ENCODE peak calls at places on chromosomes 1 and 21, in six cellular contexts. F is GM10248, T is endothelial cell, G is upper lobe of right lung, D is lower leg skin, I is GM13976. R is an unnamed sample.

GRCh38 chr1:66733348-66734017 is 18.8 kb upstream of the DYNLT5 start:
- DNase-seq in F (no peak), T (no peak), G (no peak), D (no peak), I (no peak), R (no peak)

GRCh38 chr21:23887709-23888303 is 1719.5 kb downstream of the MRPL39 start:
- DNase-seq in F (no peak), T (no peak), G (no peak), D (no peak), I (no peak), R (peak; percentile 44)

GRCh38 chr1:68285046-68285445 is 52.7 kb upstream of the WLS start:
- DNase-seq in F (no peak), T (no peak), G (no peak), D (no peak), I (no peak), R (no peak)

GRCh38 chr21:46393941-46394818 is 64.5 kb upstream of the DIP2A start:
- DNase-seq in F (no peak), T (no peak), G (no peak), D (no peak), I (no peak), R (no peak)

GRCh38 chr21:42202321-42202720 is 16.6 kb upstream of the ABCG1 start:
- DNase-seq in F (no peak), T (no peak), G (no peak), D (no peak), I (no peak), R (no peak)

GRCh38 chr1:13813398-13814012 is 113.5 kb downstream of the PRDM2 start:
- DNase-seq in F (peak; percentile 79), T (peak; percentile 56), G (peak; percentile 72), D (no peak), I (peak; percentile 79), R (peak; percentile 61)

GRCh38 chr21:43961382-43961909 is 50.7 kb upstream of the TRAPPC10 start:
- DNase-seq in F (no peak), T (no peak), G (no peak), D (no peak), I (no peak), R (peak; percentile 56)

GRCh38 chr1:2135425-2135824 is 59.1 kb downstream of the FAAP20 start:
- DNase-seq in F (no peak), T (no peak), G (peak; percentile 91), D (peak; percentile 46), I (no peak), R (no peak)

GRCh38 chr1:3668585-3669300 is 16.4 kb downstream of the TP73 start:
- DNase-seq in F (no peak), T (no peak), G (peak; percentile 96), D (no peak), I (no peak), R (no peak)

GRCh38 chr1:8474369-8474768 is 156.5 kb downstream of the SLC45A1 start:
- DNase-seq in F (no peak), T (no peak), G (no peak), D (no peak), I (no peak), R (no peak)

GRCh38 chr1:87794788-87795614 is 466.3 kb downstream of the LMO4 start:
- DNase-seq in F (no peak), T (no peak), G (no peak), D (no peak), I (no peak), R (no peak)

GRCh38 chr1:14282583-14283186 is 315.8 kb upstream of the KAZN start:
- DNase-seq in F (no peak), T (no peak), G (no peak), D (no peak), I (no peak), R (no peak)

GRCh38 chr1:247905899-247906503 is 10.6 kb downstream of the OR2W3 start:
- DNase-seq in F (no peak), T (no peak), G (no peak), D (no peak), I (no peak), R (no peak)

GRCh38 chr1:11281518-11282331 is 8.7 kb downstream of the UBIAD1 start:
- DNase-seq in F (no peak), T (no peak), G (no peak), D (no peak), I (no peak), R (no peak)

GRCh38 chr1:235073968-235074334 is 54.7 kb downstream of the TOMM20 start:
- DNase-seq in F (no peak), T (no peak), G (peak; percentile 81), D (peak; percentile 55), I (no peak), R (no peak)

GRCh38 chr1:237851209-237851845 is 39.4 kb downstream of the ZP4 start:
- DNase-seq in F (peak; percentile 19), T (peak; percentile 71), G (no peak), D (no peak), I (peak; percentile 31), R (peak; percentile 55)

GRCh38 chr1:212485895-212486590 is 53.3 kb downstream of the NENF start:
- DNase-seq in F (no peak), T (peak; percentile 37), G (peak; percentile 88), D (peak; percentile 62), I (no peak), R (no peak)

GRCh38 chr1:171090604-171091003 is at the start of gene FMO3:
- DNase-seq in F (no peak), T (no peak), G (no peak), D (no peak), I (no peak), R (no peak)

GRCh38 chr21:34968414-34969333 is 80.4 kb downstream of the RUNX1 start:
- DNase-seq in F (peak; percentile 24), T (no peak), G (no peak), D (no peak), I (no peak), R (peak; percentile 75)

GRCh38 chr1:162710349-162710748 is 78.1 kb downstream of the DDR2 start:
- DNase-seq in F (no peak), T (no peak), G (no peak), D (no peak), I (no peak), R (no peak)

GRCh38 chr1:27521336-27522147 is 31.6 kb upstream of the WASF2 start:
- DNase-seq in F (no peak), T (no peak), G (no peak), D (no peak), I (no peak), R (peak; percentile 84)

GRCh38 chr1:19764848-19765247 is 34.9 kb downstream of the TMCO4 start:
- DNase-seq in F (no peak), T (no peak), G (no peak), D (no peak), I (no peak), R (no peak)

GRCh38 chr1:31679676-31680230 is 24.1 kb downstream of the COL16A1 start:
- DNase-seq in F (no peak), T (no peak), G (no peak), D (no peak), I (no peak), R (no peak)

GRCh38 chr21:45470087-45470515 is 65.1 kb downstream of the COL18A1 start:
- DNase-seq in F (no peak), T (no peak), G (no peak), D (no peak), I (no peak), R (no peak)

GRCh38 chr1:214014730-214015129 is 27.0 kb downstream of the PROX1 start:
- DNase-seq in F (no peak), T (no peak), G (no peak), D (no peak), I (no peak), R (no peak)

GRCh38 chr1:14522331-14523241 is 75.9 kb upstream of the KAZN start:
- DNase-seq in F (peak; percentile 57), T (no peak), G (no peak), D (peak; percentile 43), I (peak; percentile 61), R (peak; percentile 2)

GRCh38 chr1:91777630-91778300 is 108.2 kb downstream of the TGFBR3 start:
- DNase-seq in F (no peak), T (no peak), G (no peak), D (no peak), I (no peak), R (no peak)

GRCh38 chr1:170407601-170408000 is 124.4 kb upstream of the GORAB start:
- DNase-seq in F (no peak), T (no peak), G (no peak), D (no peak), I (no peak), R (no peak)

GRCh38 chr21:33230518-33231324 is 983 bp downstream of the IFNAR2 start:
- DNase-seq in F (no peak), T (peak; percentile 48), G (peak; percentile 76), D (peak; percentile 20), I (peak; percentile 75), R (peak; percentile 46)

GRCh38 chr1:95584315-95584714 is 350.3 kb downstream of the RWDD3 start:
- DNase-seq in F (no peak), T (no peak), G (no peak), D (no peak), I (no peak), R (no peak)

GRCh38 chr1:37537378-37537777 is 16.7 kb downstream of the SNIP1 start:
- DNase-seq in F (no peak), T (no peak), G (no peak), D (no peak), I (no peak), R (peak; percentile 11)

GRCh38 chr1:151189638-151190445 is at the start of gene VPS72:
- DNase-seq in F (peak; percentile 94), T (peak; percentile 74), G (peak; percentile 91), D (peak; percentile 81), I (peak; percentile 93), R (peak; percentile 93)
- TF ChIP-seq CTCF in F (no peak), T (no peak), G (peak; percentile 10), D (no peak), I (no peak), R (no peak)

GRCh38 chr1:89273324-89273778 is 691 bp upstream of the GBP5 start:
- DNase-seq in F (no peak), T (no peak), G (no peak), D (no peak), I (no peak), R (no peak)
- TF ChIP-seq CTCF in F (no peak), T (no peak), G (no peak), D (no peak), I (no peak), R (no peak)

GRCh38 chr1:154902920-154903566 is 33.0 kb upstream of the KCNN3 start:
- DNase-seq in F (no peak), T (no peak), G (no peak), D (no peak), I (no peak), R (no peak)

GRCh38 chr1:154910851-154911250 is 25.7 kb downstream of the PMVK start:
- DNase-seq in F (no peak), T (no peak), G (no peak), D (no peak), I (no peak), R (no peak)

GRCh38 chr1:154908937-154909336 is 27.6 kb downstream of the PMVK start:
- DNase-seq in F (no peak), T (no peak), G (no peak), D (no peak), I (no peak), R (no peak)

GRCh38 chr1:154911691-154912550 is 24.6 kb downstream of the PMVK start:
- DNase-seq in F (no peak), T (no peak), G (no peak), D (no peak), I (no peak), R (no peak)

GRCh38 chr1:154906621-154907081 is 29.9 kb downstream of the PMVK start:
- DNase-seq in F (no peak), T (no peak), G (peak; percentile 16), D (no peak), I (no peak), R (no peak)
- TF ChIP-seq CTCF in F (no peak), T (no peak), G (peak; percentile 38), D (no peak), I (peak; percentile 20), R (peak; percentile 32)

GRCh38 chr21:31873696-31874599 is 1.1 kb downstream of the HUNK start:
- DNase-seq in F (peak; percentile 48), T (peak; percentile 84), G (peak; percentile 81), D (no peak), I (peak; percentile 70), R (peak; percentile 59)
- TF ChIP-seq CTCF in F (peak; percentile 66), T (peak; percentile 80), G (peak; percentile 56), D (no peak), I (peak; percentile 55), R (peak; percentile 54)

R was measured in activated CD8-positive, alpha-beta T cell treated with anti-CD3 and anti-CD28 coated beads for 36 hours.